ENCODE peak calls at places on chromosomes 3 and 15, in seven cellular contexts. One of them, this sample, is unnamed.

GRCh38 chr3:14319654-14320182 is 82.7 kb upstream of the SLC6A6 start:
- DNase-seq in left ventricle myocardium inferior: no peak
- DNase-seq in endodermal cell: peak
- DNase-seq in astrocyte of the spinal cord: peak
- DNase-seq in NT2/D1: peak
- DNase-seq in heart left ventricle: no peak
- DNase-seq in neural progenitor cell: peak
- DNase-seq in this sample: peak

GRCh38 chr15:91482799-91483198 is 370.7 kb upstream of the SLCO3A1 start:
- DNase-seq in heart left ventricle: no peak
- DNase-seq in astrocyte of the spinal cord: no peak
- DNase-seq in neural progenitor cell: no peak
- DNase-seq in NT2/D1: no peak
- DNase-seq in endodermal cell: no peak
- DNase-seq in left ventricle myocardium inferior: no peak
- DNase-seq in this sample: no peak

GRCh38 chr3:134922866-134923265 is 127.8 kb downstream of the EPHB1 start:
- DNase-seq in NT2/D1: no peak
- DNase-seq in endodermal cell: no peak
- DNase-seq in heart left ventricle: no peak
- DNase-seq in left ventricle myocardium inferior: no peak
- DNase-seq in astrocyte of the spinal cord: no peak
- DNase-seq in neural progenitor cell: no peak
- DNase-seq in this sample: no peak

GRCh38 chr3:69986419-69986818 is 13.1 kb upstream of the SAMMSON start:
- DNase-seq in left ventricle myocardium inferior: no peak
- DNase-seq in astrocyte of the spinal cord: no peak
- DNase-seq in NT2/D1: no peak
- DNase-seq in heart left ventricle: no peak
- DNase-seq in endodermal cell: no peak
- DNase-seq in neural progenitor cell: no peak
- DNase-seq in this sample: no peak

GRCh38 chr3:42593635-42594034 is 3.0 kb downstream of the SS18L2 start:
- DNase-seq in NT2/D1: no peak
- DNase-seq in endodermal cell: no peak
- DNase-seq in astrocyte of the spinal cord: no peak
- DNase-seq in neural progenitor cell: no peak
- DNase-seq in heart left ventricle: no peak
- DNase-seq in left ventricle myocardium inferior: no peak
- DNase-seq in this sample: no peak

GRCh38 chr3:164940737-164941136 is 137.6 kb downstream of the SI start:
- DNase-seq in NT2/D1: no peak
- DNase-seq in endodermal cell: no peak
- DNase-seq in heart left ventricle: no peak
- DNase-seq in astrocyte of the spinal cord: peak
- DNase-seq in neural progenitor cell: no peak
- DNase-seq in left ventricle myocardium inferior: no peak
- DNase-seq in this sample: no peak

GRCh38 chr3:162489853-162490252 is 993.2 kb downstream of the OTOL1 start:
- DNase-seq in endodermal cell: no peak
- DNase-seq in astrocyte of the spinal cord: peak
- DNase-seq in neural progenitor cell: peak
- DNase-seq in heart left ventricle: no peak
- DNase-seq in NT2/D1: peak
- DNase-seq in left ventricle myocardium inferior: no peak
- DNase-seq in this sample: no peak

GRCh38 chr3:76065975-76066374 is 280.6 kb upstream of the ZNF717 start:
- DNase-seq in left ventricle myocardium inferior: no peak
- DNase-seq in endodermal cell: no peak
- DNase-seq in heart left ventricle: no peak
- DNase-seq in astrocyte of the spinal cord: no peak
- DNase-seq in neural progenitor cell: no peak
- DNase-seq in NT2/D1: no peak
- DNase-seq in this sample: no peak

GRCh38 chr15:48893311-48893710 is 15.4 kb downstream of the EID1 start:
- DNase-seq in NT2/D1: no peak
- DNase-seq in astrocyte of the spinal cord: no peak
- DNase-seq in heart left ventricle: no peak
- DNase-seq in endodermal cell: no peak
- DNase-seq in neural progenitor cell: no peak
- DNase-seq in left ventricle myocardium inferior: no peak
- DNase-seq in this sample: no peak

GRCh38 chr15:25065286-25065685 is 110.5 kb downstream of the SNRPN start:
- DNase-seq in left ventricle myocardium inferior: no peak
- DNase-seq in astrocyte of the spinal cord: no peak
- DNase-seq in heart left ventricle: no peak
- DNase-seq in endodermal cell: no peak
- DNase-seq in NT2/D1: no peak
- DNase-seq in neural progenitor cell: no peak
- DNase-seq in this sample: no peak

GRCh38 chr15:25061808-25062550 is 107.2 kb downstream of the SNRPN start:
- DNase-seq in astrocyte of the spinal cord: no peak
- DNase-seq in NT2/D1: no peak
- DNase-seq in left ventricle myocardium inferior: no peak
- DNase-seq in heart left ventricle: no peak
- DNase-seq in neural progenitor cell: no peak
- DNase-seq in endodermal cell: peak
- DNase-seq in this sample: no peak

GRCh38 chr15:25060472-25060803 is 105.7 kb downstream of the SNRPN start:
- DNase-seq in neural progenitor cell: no peak
- DNase-seq in NT2/D1: no peak
- DNase-seq in astrocyte of the spinal cord: no peak
- DNase-seq in left ventricle myocardium inferior: no peak
- DNase-seq in heart left ventricle: no peak
- DNase-seq in endodermal cell: no peak
- DNase-seq in this sample: no peak

GRCh38 chr15:25060996-25061620 is 106.3 kb downstream of the SNRPN start:
- DNase-seq in left ventricle myocardium inferior: no peak
- DNase-seq in endodermal cell: peak
- DNase-seq in NT2/D1: no peak
- DNase-seq in astrocyte of the spinal cord: no peak
- DNase-seq in heart left ventricle: no peak
- DNase-seq in neural progenitor cell: no peak
- DNase-seq in this sample: no peak

DNA sequence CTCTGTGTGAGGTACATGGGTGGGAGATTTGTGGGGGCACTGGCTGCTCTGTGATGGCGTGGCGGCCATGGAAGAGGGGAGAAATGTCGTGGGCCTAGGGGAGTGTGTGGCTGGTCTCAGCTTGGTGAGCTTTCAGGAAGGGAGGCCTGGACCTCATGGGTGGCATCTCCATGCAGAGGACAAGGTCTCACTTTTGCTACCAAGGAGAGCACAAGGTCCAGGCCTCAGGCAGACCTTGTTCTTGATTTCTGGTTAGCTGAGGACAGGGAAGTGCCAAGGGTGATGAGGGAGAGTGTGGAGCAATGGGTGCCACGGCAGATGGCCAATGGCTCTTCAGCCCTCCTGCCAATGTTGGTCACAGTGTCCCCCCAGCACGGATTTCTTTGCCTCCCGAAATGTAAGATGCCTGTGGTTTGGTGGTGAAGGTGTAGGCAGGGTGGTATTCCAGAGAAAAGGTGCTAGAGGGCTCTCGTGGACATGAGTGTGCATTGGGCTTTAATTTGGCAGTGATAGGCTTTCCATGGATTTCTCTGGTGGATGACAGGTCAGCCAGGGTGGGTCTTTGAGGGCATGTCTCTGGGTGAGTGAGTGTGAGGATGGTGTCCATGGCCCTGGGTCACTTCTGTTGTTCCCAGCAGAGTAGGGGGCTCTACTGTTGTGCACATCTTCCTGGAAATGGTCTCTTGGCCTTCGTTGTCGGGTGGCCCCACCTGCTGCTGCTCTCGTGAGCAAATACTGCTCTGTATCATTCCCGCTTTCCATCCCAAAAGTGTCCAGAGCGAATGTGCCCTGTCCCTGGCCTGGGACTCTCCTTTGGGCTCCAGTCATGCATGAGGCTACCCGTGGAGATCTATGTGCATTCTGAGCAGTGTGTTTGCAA is 108.0 kb downstream of the SNRPN start:
- DNase-seq in endodermal cell: peak
- DNase-seq in NT2/D1: no peak
- DNase-seq in neural progenitor cell: no peak
- DNase-seq in left ventricle myocardium inferior: no peak
- DNase-seq in astrocyte of the spinal cord: no peak
- DNase-seq in heart left ventricle: no peak
- DNase-seq in this sample: no peak
- H3K4me3 ChIP-seq in endodermal cell: peak
- H3K4me3 ChIP-seq in NT2/D1: no peak
- H3K4me3 ChIP-seq in neural progenitor cell: no peak
- H3K4me3 ChIP-seq in left ventricle myocardium inferior: no peak
- H3K4me3 ChIP-seq in astrocyte of the spinal cord: no peak
- H3K4me3 ChIP-seq in heart left ventricle: no peak
- H3K4me3 ChIP-seq in this sample: no peak

GRCh38 chr15:27897481-27897880 is 201.6 kb downstream of the OCA2 start:
- DNase-seq in neural progenitor cell: no peak
- DNase-seq in left ventricle myocardium inferior: no peak
- DNase-seq in astrocyte of the spinal cord: no peak
- DNase-seq in NT2/D1: no peak
- DNase-seq in heart left ventricle: no peak
- DNase-seq in endodermal cell: no peak
- DNase-seq in this sample: no peak

GRCh38 chr15:27903405-27903804 is 195.7 kb downstream of the OCA2 start:
- DNase-seq in NT2/D1: no peak
- DNase-seq in endodermal cell: no peak
- DNase-seq in left ventricle myocardium inferior: no peak
- DNase-seq in neural progenitor cell: no peak
- DNase-seq in heart left ventricle: no peak
- DNase-seq in astrocyte of the spinal cord: no peak
- DNase-seq in this sample: no peak

GRCh38 chr15:27899583-27900295 is 199.4 kb downstream of the OCA2 start:
- DNase-seq in astrocyte of the spinal cord: no peak
- DNase-seq in neural progenitor cell: no peak
- DNase-seq in NT2/D1: peak
- DNase-seq in left ventricle myocardium inferior: no peak
- DNase-seq in heart left ventricle: no peak
- DNase-seq in endodermal cell: no peak
- DNase-seq in this sample: no peak

GRCh38 chr15:27906802-27907201 is 192.3 kb downstream of the OCA2 start:
- DNase-seq in astrocyte of the spinal cord: no peak
- DNase-seq in neural progenitor cell: no peak
- DNase-seq in endodermal cell: no peak
- DNase-seq in NT2/D1: no peak
- DNase-seq in heart left ventricle: no peak
- DNase-seq in left ventricle myocardium inferior: no peak
- DNase-seq in this sample: no peak

DNA sequence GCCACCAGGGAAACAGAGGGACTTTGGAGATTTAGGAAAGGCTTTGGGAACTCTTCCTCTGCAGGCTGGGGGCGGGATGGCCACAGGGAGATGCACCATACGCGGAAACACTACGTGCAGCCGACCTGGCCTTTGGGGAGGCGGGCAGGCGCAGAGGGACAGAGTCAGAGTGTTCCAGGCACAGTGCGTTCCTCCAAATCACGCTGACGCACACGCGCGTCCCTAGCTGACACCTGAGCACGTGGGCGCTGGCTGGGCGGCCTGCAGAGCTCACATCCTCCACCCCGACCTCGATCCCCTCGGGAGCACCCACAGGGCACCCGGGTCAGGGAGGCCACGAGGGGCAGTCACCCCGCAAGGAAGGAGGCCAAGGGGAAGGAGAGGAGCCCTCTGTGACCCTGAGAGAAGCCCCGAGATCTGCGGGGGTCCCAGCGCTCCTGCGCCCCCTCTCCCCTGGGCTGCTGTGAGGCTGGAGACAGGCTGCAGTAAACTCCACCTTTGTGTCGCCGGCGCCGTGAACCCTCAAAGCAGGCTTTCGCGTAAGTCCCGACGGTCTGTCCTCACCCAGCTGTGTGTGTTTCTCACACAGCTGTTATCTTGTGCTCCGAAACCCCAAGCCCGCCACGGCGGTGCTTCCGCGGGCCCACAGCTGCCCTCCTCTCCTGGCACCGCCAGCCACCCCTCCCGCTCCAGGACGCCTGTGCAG is 196.3 kb downstream of the OCA2 start:
- DNase-seq in heart left ventricle: no peak
- DNase-seq in endodermal cell: no peak
- DNase-seq in neural progenitor cell: no peak
- DNase-seq in left ventricle myocardium inferior: no peak
- DNase-seq in astrocyte of the spinal cord: no peak
- DNase-seq in NT2/D1: no peak
- DNase-seq in this sample: no peak
- H3K4me3 ChIP-seq in heart left ventricle: no peak
- H3K4me3 ChIP-seq in endodermal cell: no peak
- H3K4me3 ChIP-seq in neural progenitor cell: no peak
- H3K4me3 ChIP-seq in left ventricle myocardium inferior: no peak
- H3K4me3 ChIP-seq in astrocyte of the spinal cord: no peak
- H3K4me3 ChIP-seq in NT2/D1: no peak
- H3K4me3 ChIP-seq in this sample: no peak

GRCh38 chr3:87949189-87949878 is 109.5 kb downstream of the CGGBP1 start:
- DNase-seq in endodermal cell: no peak
- DNase-seq in left ventricle myocardium inferior: no peak
- DNase-seq in neural progenitor cell: no peak
- DNase-seq in NT2/D1: no peak
- DNase-seq in heart left ventricle: no peak
- DNase-seq in astrocyte of the spinal cord: no peak
- DNase-seq in this sample: no peak
- H3K4me3 ChIP-seq in endodermal cell: no peak
- H3K4me3 ChIP-seq in left ventricle myocardium inferior: no peak
- H3K4me3 ChIP-seq in neural progenitor cell: no peak
- H3K4me3 ChIP-seq in NT2/D1: no peak
- H3K4me3 ChIP-seq in heart left ventricle: no peak
- H3K4me3 ChIP-seq in astrocyte of the spinal cord: no peak
- H3K4me3 ChIP-seq in this sample: no peak

GRCh38 chr3:188947401-188947982 is 224.3 kb upstream of the TPRG1 start:
- DNase-seq in heart left ventricle: peak
- DNase-seq in neural progenitor cell: peak
- DNase-seq in left ventricle myocardium inferior: peak
- DNase-seq in endodermal cell: peak
- DNase-seq in astrocyte of the spinal cord: peak
- DNase-seq in NT2/D1: peak
- DNase-seq in this sample: peak

GRCh38 chr3:188948658-188949400 is 222.9 kb upstream of the TPRG1 start:
- DNase-seq in astrocyte of the spinal cord: peak
- DNase-seq in neural progenitor cell: no peak
- DNase-seq in NT2/D1: peak
- DNase-seq in endodermal cell: peak
- DNase-seq in left ventricle myocardium inferior: no peak
- DNase-seq in heart left ventricle: no peak
- DNase-seq in this sample: no peak

GRCh38 chr3:188946351-188946750 is 225.4 kb upstream of the TPRG1 start:
- DNase-seq in heart left ventricle: no peak
- DNase-seq in NT2/D1: no peak
- DNase-seq in neural progenitor cell: no peak
- DNase-seq in astrocyte of the spinal cord: no peak
- DNase-seq in left ventricle myocardium inferior: no peak
- DNase-seq in endodermal cell: no peak
- DNase-seq in this sample: no peak

GRCh38 chr3:188947983-188948657 is 223.7 kb upstream of the TPRG1 start:
- DNase-seq in left ventricle myocardium inferior: peak
- DNase-seq in endodermal cell: peak
- DNase-seq in neural progenitor cell: peak
- DNase-seq in heart left ventricle: peak
- DNase-seq in astrocyte of the spinal cord: peak
- DNase-seq in NT2/D1: peak
- DNase-seq in this sample: peak

DNA sequence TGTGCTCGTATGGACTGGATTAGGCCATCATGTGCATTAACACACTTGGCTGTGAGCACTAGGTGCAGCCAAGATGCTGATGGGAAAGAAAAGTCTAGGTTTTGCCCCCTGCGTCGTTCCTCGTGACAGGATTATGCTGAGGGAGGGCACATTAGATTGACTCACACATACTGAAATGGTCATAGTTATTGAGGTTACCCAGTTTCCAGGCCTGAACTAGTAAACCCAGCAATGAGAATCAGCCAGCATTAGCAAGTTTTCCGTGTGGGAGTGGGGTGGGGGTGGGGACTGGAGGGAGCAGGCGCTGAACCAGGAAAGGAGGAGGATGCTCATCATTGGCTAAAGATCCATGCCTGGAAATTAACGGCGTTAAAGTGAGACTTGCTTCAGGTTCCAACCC is 224.9 kb upstream of the TPRG1 start:
- DNase-seq in astrocyte of the spinal cord: no peak
- DNase-seq in endodermal cell: no peak
- DNase-seq in NT2/D1: no peak
- DNase-seq in left ventricle myocardium inferior: no peak
- DNase-seq in neural progenitor cell: no peak
- DNase-seq in heart left ventricle: no peak
- DNase-seq in this sample: no peak
- H3K4me3 ChIP-seq in astrocyte of the spinal cord: peak
- H3K4me3 ChIP-seq in endodermal cell: peak
- H3K4me3 ChIP-seq in NT2/D1: peak
- H3K4me3 ChIP-seq in left ventricle myocardium inferior: peak
- H3K4me3 ChIP-seq in neural progenitor cell: peak
- H3K4me3 ChIP-seq in heart left ventricle: peak
- H3K4me3 ChIP-seq in this sample: peak